ENCODE peak calls at places on chromosomes 13 and 19, in eight cellular contexts. One of them, this sample, is unnamed.

GRCh38 chr13:39051157-39051556 is 12.9 kb downstream of the NHLRC3 start:
- DNase-seq in suprapubic skin: no peak
- DNase-seq in SW480: peak
- DNase-seq in NCI-H526: peak
- DNase-seq in NCI-H1092 treated with DMSO at 0.1 percent for 48 hours: peak
- DNase-seq in AG09309: peak
- DNase-seq in endothelial cell: no peak
- DNase-seq in NCI-H748 treated with DMSO at 0.1 percent for 48 hours: peak
- DNase-seq in this sample: no peak

GRCh38 chr19:43779820-43780219 is 953 bp downstream of the KCNN4 start:
- DNase-seq in suprapubic skin: no peak
- DNase-seq in SW480: no peak
- DNase-seq in NCI-H526: no peak
- DNase-seq in NCI-H1092 treated with DMSO at 0.1 percent for 48 hours: no peak
- DNase-seq in AG09309: no peak
- DNase-seq in endothelial cell: no peak
- DNase-seq in NCI-H748 treated with DMSO at 0.1 percent for 48 hours: no peak
- DNase-seq in this sample: no peak

GRCh38 chr19:30629086-30629485 is 256.9 kb downstream of the ZNF536 start:
- DNase-seq in suprapubic skin: no peak
- DNase-seq in SW480: no peak
- DNase-seq in NCI-H526: no peak
- DNase-seq in NCI-H1092 treated with DMSO at 0.1 percent for 48 hours: no peak
- DNase-seq in AG09309: no peak
- DNase-seq in endothelial cell: no peak
- DNase-seq in NCI-H748 treated with DMSO at 0.1 percent for 48 hours: no peak
- DNase-seq in this sample: no peak

GRCh38 chr19:37594982-37595382 is 306 bp downstream of the ZNF540 start:
- DNase-seq in suprapubic skin: peak
- DNase-seq in SW480: no peak
- DNase-seq in NCI-H526: no peak
- DNase-seq in NCI-H1092 treated with DMSO at 0.1 percent for 48 hours: peak
- DNase-seq in AG09309: peak
- DNase-seq in endothelial cell: no peak
- DNase-seq in NCI-H748 treated with DMSO at 0.1 percent for 48 hours: peak
- DNase-seq in this sample: peak

GRCh38 chr13:27482996-27483395 is 32.6 kb upstream of the MTIF3 start:
- DNase-seq in suprapubic skin: no peak
- DNase-seq in SW480: no peak
- DNase-seq in NCI-H526: no peak
- DNase-seq in NCI-H1092 treated with DMSO at 0.1 percent for 48 hours: no peak
- DNase-seq in AG09309: no peak
- DNase-seq in endothelial cell: no peak
- DNase-seq in NCI-H748 treated with DMSO at 0.1 percent for 48 hours: no peak
- DNase-seq in this sample: no peak

GRCh38 chr13:42495256-42495655 is 78.7 kb upstream of the TNFSF11 start:
- DNase-seq in suprapubic skin: no peak
- DNase-seq in SW480: no peak
- DNase-seq in NCI-H526: no peak
- DNase-seq in NCI-H1092 treated with DMSO at 0.1 percent for 48 hours: no peak
- DNase-seq in AG09309: no peak
- DNase-seq in endothelial cell: no peak
- DNase-seq in NCI-H748 treated with DMSO at 0.1 percent for 48 hours: no peak
- DNase-seq in this sample: no peak

GRCh38 chr13:27016871-27017270 is 154.7 kb downstream of the USP12 start:
- DNase-seq in suprapubic skin: no peak
- DNase-seq in SW480: no peak
- DNase-seq in NCI-H526: no peak
- DNase-seq in NCI-H1092 treated with DMSO at 0.1 percent for 48 hours: no peak
- DNase-seq in AG09309: no peak
- DNase-seq in endothelial cell: no peak
- DNase-seq in NCI-H748 treated with DMSO at 0.1 percent for 48 hours: no peak
- DNase-seq in this sample: no peak

GRCh38 chr19:17128820-17129219 is 53.2 kb downstream of the MYO9B start:
- DNase-seq in suprapubic skin: no peak
- DNase-seq in SW480: no peak
- DNase-seq in NCI-H526: no peak
- DNase-seq in NCI-H1092 treated with DMSO at 0.1 percent for 48 hours: no peak
- DNase-seq in AG09309: no peak
- DNase-seq in endothelial cell: no peak
- DNase-seq in NCI-H748 treated with DMSO at 0.1 percent for 48 hours: no peak
- DNase-seq in this sample: no peak

GRCh38 chr19:18841400-18841799 is 9.6 kb downstream of the UPF1 start:
- DNase-seq in suprapubic skin: no peak
- DNase-seq in SW480: no peak
- DNase-seq in NCI-H526: no peak
- DNase-seq in NCI-H1092 treated with DMSO at 0.1 percent for 48 hours: no peak
- DNase-seq in AG09309: no peak
- DNase-seq in endothelial cell: no peak
- DNase-seq in NCI-H748 treated with DMSO at 0.1 percent for 48 hours: no peak
- DNase-seq in this sample: no peak

GRCh38 chr13:76879211-76879875 is 6.9 kb downstream of the KCTD12 start:
- DNase-seq in suprapubic skin: peak
- DNase-seq in SW480: no peak
- DNase-seq in NCI-H526: no peak
- DNase-seq in NCI-H1092 treated with DMSO at 0.1 percent for 48 hours: no peak
- DNase-seq in AG09309: peak
- DNase-seq in endothelial cell: no peak
- DNase-seq in NCI-H748 treated with DMSO at 0.1 percent for 48 hours: no peak
- DNase-seq in this sample: no peak

GRCh38 chr13:48969685-48970084 is 6.0 kb upstream of the FNDC3A start:
- DNase-seq in suprapubic skin: no peak
- DNase-seq in SW480: no peak
- DNase-seq in NCI-H526: no peak
- DNase-seq in NCI-H1092 treated with DMSO at 0.1 percent for 48 hours: no peak
- DNase-seq in AG09309: no peak
- DNase-seq in endothelial cell: no peak
- DNase-seq in NCI-H748 treated with DMSO at 0.1 percent for 48 hours: no peak
- DNase-seq in this sample: no peak

GRCh38 chr19:33394006-33394722 is 20.7 kb downstream of the CEBPG start:
- DNase-seq in suprapubic skin: peak
- DNase-seq in SW480: no peak
- DNase-seq in NCI-H526: no peak
- DNase-seq in NCI-H1092 treated with DMSO at 0.1 percent for 48 hours: no peak
- DNase-seq in AG09309: peak
- DNase-seq in endothelial cell: no peak
- DNase-seq in NCI-H748 treated with DMSO at 0.1 percent for 48 hours: no peak
- DNase-seq in this sample: no peak

GRCh38 chr13:113959198-113959597 is 14.7 kb downstream of the C13orf46 start:
- DNase-seq in suprapubic skin: no peak
- DNase-seq in SW480: peak
- DNase-seq in NCI-H526: no peak
- DNase-seq in NCI-H1092 treated with DMSO at 0.1 percent for 48 hours: no peak
- DNase-seq in AG09309: no peak
- DNase-seq in endothelial cell: no peak
- DNase-seq in NCI-H748 treated with DMSO at 0.1 percent for 48 hours: no peak
- DNase-seq in this sample: no peak

GRCh38 chr19:57587529-57587928 is 3.6 kb downstream of the ZIK1 start:
- DNase-seq in suprapubic skin: no peak
- DNase-seq in SW480: no peak
- DNase-seq in NCI-H526: no peak
- DNase-seq in NCI-H1092 treated with DMSO at 0.1 percent for 48 hours: no peak
- DNase-seq in AG09309: peak
- DNase-seq in endothelial cell: no peak
- DNase-seq in NCI-H748 treated with DMSO at 0.1 percent for 48 hours: no peak
- DNase-seq in this sample: no peak

GRCh38 chr19:3932931-3933810 is at the start of gene NMRK2:
- DNase-seq in suprapubic skin: no peak
- DNase-seq in SW480: no peak
- DNase-seq in NCI-H526: no peak
- DNase-seq in NCI-H1092 treated with DMSO at 0.1 percent for 48 hours: no peak
- DNase-seq in AG09309: no peak
- DNase-seq in endothelial cell: no peak
- DNase-seq in NCI-H748 treated with DMSO at 0.1 percent for 48 hours: no peak
- DNase-seq in this sample: no peak

GRCh38 chr13:68078874-68079273 is 848.7 kb upstream of the PCDH9 start:
- DNase-seq in suprapubic skin: no peak
- DNase-seq in SW480: no peak
- DNase-seq in NCI-H526: no peak
- DNase-seq in NCI-H1092 treated with DMSO at 0.1 percent for 48 hours: no peak
- DNase-seq in AG09309: no peak
- DNase-seq in endothelial cell: no peak
- DNase-seq in NCI-H748 treated with DMSO at 0.1 percent for 48 hours: no peak
- DNase-seq in this sample: peak

GRCh38 chr13:113856716-113857065 is 7.2 kb downstream of the GAS6 start:
- DNase-seq in suprapubic skin: peak
- DNase-seq in SW480: peak
- DNase-seq in NCI-H526: no peak
- DNase-seq in NCI-H1092 treated with DMSO at 0.1 percent for 48 hours: no peak
- DNase-seq in AG09309: no peak
- DNase-seq in endothelial cell: no peak
- DNase-seq in NCI-H748 treated with DMSO at 0.1 percent for 48 hours: no peak
- DNase-seq in this sample: no peak

GRCh38 chr19:15091918-15092753 is 10.1 kb downstream of the OR1I1 start:
- DNase-seq in suprapubic skin: no peak
- DNase-seq in SW480: peak
- DNase-seq in NCI-H526: no peak
- DNase-seq in NCI-H1092 treated with DMSO at 0.1 percent for 48 hours: peak
- DNase-seq in AG09309: no peak
- DNase-seq in endothelial cell: peak
- DNase-seq in NCI-H748 treated with DMSO at 0.1 percent for 48 hours: peak
- DNase-seq in this sample: peak

GRCh38 chr19:19027228-19027627 is 6.1 kb downstream of the SUGP2 start:
- DNase-seq in suprapubic skin: no peak
- DNase-seq in SW480: no peak
- DNase-seq in NCI-H526: no peak
- DNase-seq in NCI-H1092 treated with DMSO at 0.1 percent for 48 hours: no peak
- DNase-seq in AG09309: no peak
- DNase-seq in endothelial cell: no peak
- DNase-seq in NCI-H748 treated with DMSO at 0.1 percent for 48 hours: no peak
- DNase-seq in this sample: no peak

GRCh38 chr19:17610384-17610783 is 54.9 kb downstream of the COLGALT1 start:
- DNase-seq in suprapubic skin: no peak
- DNase-seq in SW480: peak
- DNase-seq in NCI-H526: no peak
- DNase-seq in NCI-H1092 treated with DMSO at 0.1 percent for 48 hours: no peak
- DNase-seq in AG09309: no peak
- DNase-seq in endothelial cell: no peak
- DNase-seq in NCI-H748 treated with DMSO at 0.1 percent for 48 hours: no peak
- DNase-seq in this sample: no peak

GRCh38 chr19:38706792-38707511 is 37.3 kb downstream of the CAPN12 start:
- DNase-seq in suprapubic skin: no peak
- DNase-seq in SW480: peak
- DNase-seq in NCI-H526: no peak
- DNase-seq in NCI-H1092 treated with DMSO at 0.1 percent for 48 hours: no peak
- DNase-seq in AG09309: no peak
- DNase-seq in endothelial cell: no peak
- DNase-seq in NCI-H748 treated with DMSO at 0.1 percent for 48 hours: no peak
- DNase-seq in this sample: no peak

GRCh38 chr13:113622791-113623490 is 35.1 kb downstream of the ATP4B start:
- DNase-seq in suprapubic skin: no peak
- DNase-seq in SW480: no peak
- DNase-seq in NCI-H526: no peak
- DNase-seq in NCI-H1092 treated with DMSO at 0.1 percent for 48 hours: no peak
- DNase-seq in AG09309: no peak
- DNase-seq in endothelial cell: no peak
- DNase-seq in NCI-H748 treated with DMSO at 0.1 percent for 48 hours: no peak
- DNase-seq in this sample: no peak

GRCh38 chr13:24264976-24265375 is 44.4 kb upstream of the C1QTNF9 start:
- DNase-seq in suprapubic skin: no peak
- DNase-seq in SW480: no peak
- DNase-seq in NCI-H526: no peak
- DNase-seq in NCI-H1092 treated with DMSO at 0.1 percent for 48 hours: no peak
- DNase-seq in AG09309: no peak
- DNase-seq in endothelial cell: no peak
- DNase-seq in NCI-H748 treated with DMSO at 0.1 percent for 48 hours: no peak
- DNase-seq in this sample: no peak

GRCh38 chr19:13097331-13098258 is 5.1 kb downstream of the LYL1 start:
- DNase-seq in suprapubic skin: no peak
- DNase-seq in SW480: no peak
- DNase-seq in NCI-H526: no peak
- DNase-seq in NCI-H1092 treated with DMSO at 0.1 percent for 48 hours: no peak
- DNase-seq in AG09309: no peak
- DNase-seq in endothelial cell: peak
- DNase-seq in NCI-H748 treated with DMSO at 0.1 percent for 48 hours: no peak
- DNase-seq in this sample: no peak